ENCODE peak calls at places on chromosomes 6 and 20, in five cellular contexts. M is cardiac fibroblast, O is AG04450, Y is stomach, Z is colonic mucosa. S is an unnamed sample.

GRCh38 chr6:116536216-116536621 is 9.3 kb downstream of the TRAPPC3L start:
- DNase-seq in M (peak), O (no peak), Y (no peak), Z (peak), S (no peak)

GRCh38 chr6:43973351-43973750 is 153.9 kb downstream of the MRPL14 start:
- DNase-seq in M (no peak), O (no peak), Y (peak), Z (no peak), S (no peak)

GRCh38 chr20:38723982-38724602 is at the start of gene SLC32A1:
- DNase-seq in M (no peak), O (no peak), Y (no peak), Z (no peak), S (no peak)

GRCh38 chr20:47272893-47273590 is 83.5 kb downstream of the ZMYND8 start:
- DNase-seq in M (peak), O (peak), Y (peak), Z (peak), S (peak)

GRCh38 chr6:32659856-32660595 is 6.4 kb downstream of the HLA-DQB1 start:
- DNase-seq in M (no peak), O (no peak), Y (no peak), Z (no peak), S (no peak)

GRCh38 chr6:489001-489400 is 97.4 kb downstream of the IRF4 start:
- DNase-seq in M (no peak), O (no peak), Y (no peak), Z (no peak), S (no peak)

GRCh38 chr20:38149880-38150594 is 15.0 kb downstream of the TGM2 start:
- DNase-seq in M (no peak), O (no peak), Y (no peak), Z (no peak), S (no peak)

GRCh38 chr20:20407891-20408805 is 40.2 kb downstream of the INSM1 start:
- DNase-seq in M (peak), O (no peak), Y (no peak), Z (no peak), S (peak)

GRCh38 chr20:31830406-31830981 is 11.3 kb downstream of the MYLK2 start:
- DNase-seq in M (no peak), O (no peak), Y (no peak), Z (no peak), S (no peak)

GRCh38 chr6:72589096-72589495 is 32.8 kb upstream of the KCNQ5 start:
- DNase-seq in M (peak), O (no peak), Y (no peak), Z (no peak), S (peak)

GRCh38 chr20:38569747-38570519 is 11.1 kb upstream of the ADIG start:
- DNase-seq in M (no peak), O (no peak), Y (no peak), Z (no peak), S (no peak)

GRCh38 chr20:9068232-9068781 is 580 bp upstream of the PLCB4 start:
- DNase-seq in M (peak), O (no peak), Y (peak), Z (peak), S (no peak)

GRCh38 chr6:2158596-2159271 is 86.7 kb downstream of the GMDS start:
- DNase-seq in M (peak), O (no peak), Y (no peak), Z (no peak), S (no peak)

GRCh38 chr6:160882741-160883340 is 108.7 kb upstream of the MAP3K4 start:
- DNase-seq in M (peak), O (no peak), Y (no peak), Z (no peak), S (no peak)

GRCh38 chr6:1832844-1833787 is 223.4 kb downstream of the FOXC1 start:
- DNase-seq in M (peak), O (no peak), Y (peak), Z (peak), S (peak)

GRCh38 chr20:43839793-43840199 is 74.9 kb upstream of the TOX2 start:
- DNase-seq in M (no peak), O (no peak), Y (no peak), Z (no peak), S (no peak)

GRCh38 chr20:43837856-43838702 is 76.6 kb upstream of the TOX2 start:
- DNase-seq in M (no peak), O (no peak), Y (no peak), Z (peak), S (no peak)

GRCh38 chr20:43842126-43843020 is 72.3 kb upstream of the TOX2 start:
- DNase-seq in M (no peak), O (no peak), Y (no peak), Z (peak), S (no peak)

GRCh38 chr20:43838703-43839060 is 76.0 kb upstream of the TOX2 start:
- DNase-seq in M (no peak), O (no peak), Y (no peak), Z (no peak), S (no peak)

DNA sequence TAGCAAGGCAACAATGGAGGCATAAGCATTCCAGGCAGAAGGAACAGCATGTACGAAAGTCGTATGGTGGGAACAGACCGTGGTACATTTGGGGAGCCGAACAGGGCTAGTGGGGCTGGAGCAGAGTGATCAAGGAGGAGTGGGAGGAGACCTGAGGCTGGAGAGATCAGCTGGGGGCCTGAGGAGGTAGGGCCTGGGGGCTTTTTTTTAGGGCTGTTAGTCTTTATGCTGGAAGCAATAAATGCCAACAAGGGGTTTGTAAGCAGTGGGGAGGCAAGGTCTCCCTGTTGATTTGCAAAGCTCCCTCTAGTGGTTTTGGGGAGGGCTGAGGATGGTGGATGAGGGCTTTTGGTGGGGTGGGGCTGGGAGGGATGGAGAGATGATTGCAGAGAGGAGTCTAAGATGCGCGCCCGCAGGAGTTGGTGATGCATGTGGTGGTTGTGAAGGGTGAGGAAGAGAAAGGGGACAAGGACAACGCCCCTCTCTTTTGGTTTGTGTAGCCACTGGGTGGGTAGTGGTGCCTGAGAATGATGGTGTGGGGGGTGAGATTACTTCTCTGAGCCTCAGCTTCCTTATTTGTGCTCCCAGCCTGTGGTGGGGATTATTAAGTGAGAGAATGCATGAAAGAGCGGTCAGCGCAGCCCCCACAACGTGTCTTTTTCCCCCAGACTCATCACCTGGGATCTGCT is 74.1 kb upstream of the TOX2 start:
- DNase-seq in M (peak), O (no peak), Y (no peak), Z (peak), S (no peak)
- TF ChIP-seq CTCF in M (peak), O (peak), Y (no peak), Z (no peak), S (peak)

GRCh38 chr6:119342430-119342829 is 7.1 kb downstream of the MAN1A1 start:
- DNase-seq in M (no peak), O (no peak), Y (no peak), Z (no peak), S (no peak)
- H3K4me3 ChIP-seq in M (no peak), O (no peak), Y (no peak), Z (no peak), S (no peak)

DNA sequence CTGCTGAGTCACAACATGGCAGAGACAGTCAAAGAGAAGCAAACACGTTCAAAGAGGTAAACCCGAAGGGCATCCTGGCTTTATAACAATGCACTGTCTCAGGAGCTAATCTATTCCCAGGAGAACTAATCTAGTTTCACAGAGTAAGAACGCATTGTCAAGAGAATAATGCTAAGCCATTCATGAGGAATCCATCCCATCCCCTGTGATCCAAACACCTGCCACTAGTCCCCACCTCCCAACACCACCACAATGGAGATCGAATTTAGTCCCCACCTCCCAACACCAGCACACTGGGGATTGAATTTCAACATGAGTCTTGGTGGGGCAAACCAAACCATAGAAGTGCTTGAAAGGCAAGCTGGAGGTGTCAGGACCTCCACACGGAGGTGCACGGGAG is 231.5 kb upstream of the ID4 start:
- DNase-seq in M (no peak), O (no peak), Y (no peak), Z (no peak), S (no peak)
- TF ChIP-seq CTCF in M (no peak), O (no peak), Y (no peak), Z (no peak), S (no peak)

GRCh38 chr20:46173652-46174468 is 55.7 kb downstream of the CD40 start:
- DNase-seq in M (no peak), O (no peak), Y (no peak), Z (no peak), S (no peak)
- H3K4me3 ChIP-seq in M (no peak), O (no peak), Y (no peak), Z (no peak), S (no peak)

DNA sequence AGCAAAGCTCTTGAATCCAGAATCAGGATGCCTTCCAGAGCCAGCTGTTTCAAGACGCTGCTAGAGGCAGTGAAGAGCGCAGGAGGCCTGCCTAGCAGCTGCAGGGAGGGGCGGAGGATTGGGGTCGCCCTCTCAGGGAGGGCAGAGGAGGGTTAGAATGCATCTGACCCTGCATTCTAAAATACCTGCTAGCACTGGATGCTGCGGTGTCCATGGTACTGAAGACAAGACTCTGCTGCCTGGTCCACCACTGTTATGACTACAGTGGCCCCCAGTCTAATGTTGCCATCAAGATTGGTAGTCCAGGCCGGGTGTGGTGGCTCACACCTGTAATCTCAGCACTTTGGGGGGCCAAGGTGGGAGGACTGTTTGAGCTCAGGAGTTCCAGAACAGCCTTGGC is 193.7 kb upstream of the PROKR2 start:
- DNase-seq in M (no peak), O (no peak), Y (no peak), Z (no peak), S (no peak)
- TF ChIP-seq CTCF in M (no peak), O (no peak), Y (no peak), Z (no peak), S (no peak)

GRCh38 chr6:107634147-107635057 is 144.5 kb downstream of the SOBP start:
- DNase-seq in M (no peak), O (no peak), Y (no peak), Z (no peak), S (no peak)
- H3K4me3 ChIP-seq in M (no peak), O (no peak), Y (peak), Z (no peak), S (peak)

DNA sequence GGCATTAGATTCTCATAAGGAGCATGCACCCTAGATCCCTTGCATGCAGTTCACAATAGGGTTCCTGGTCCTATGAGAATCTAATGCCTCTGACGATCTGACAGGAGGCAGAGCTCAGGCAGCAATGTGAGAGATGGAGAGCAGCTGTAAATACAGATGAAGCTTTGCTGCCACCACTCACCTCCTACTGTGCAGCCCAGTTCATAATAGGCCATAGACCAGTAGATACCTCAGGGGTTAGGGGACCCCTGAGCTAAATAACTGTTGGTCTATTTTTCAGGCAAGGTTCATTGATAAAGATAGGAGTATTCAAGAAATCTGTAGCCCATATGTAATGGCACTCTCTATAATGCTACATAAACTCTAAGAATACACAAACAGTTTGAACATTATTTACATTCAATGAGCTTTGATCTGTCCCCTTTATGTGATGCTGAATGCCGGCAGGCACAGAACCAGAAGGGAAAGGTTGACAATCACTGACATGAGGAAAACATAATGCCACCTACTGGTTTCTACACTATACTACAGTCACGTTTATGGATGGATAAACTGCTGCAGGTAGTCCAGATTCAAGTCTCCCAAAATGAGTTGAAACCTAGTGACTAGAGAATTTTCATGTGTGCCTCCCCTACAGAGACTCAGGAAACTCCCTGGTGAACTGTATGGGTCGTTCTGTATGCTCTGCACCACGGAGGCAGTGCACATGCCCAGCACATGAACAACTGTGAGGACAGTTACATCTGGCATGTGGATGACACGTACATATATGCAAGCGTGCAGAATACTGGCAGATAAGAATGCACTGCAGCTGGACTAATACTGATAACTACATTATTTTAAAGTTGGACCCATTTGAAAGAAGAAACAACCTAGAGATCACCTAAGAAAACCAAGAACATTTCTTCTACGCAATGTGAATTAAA is 72.0 kb downstream of the DST start:
- DNase-seq in M (peak), O (no peak), Y (no peak), Z (no peak), S (no peak)
- TF ChIP-seq CTCF in M (peak), O (peak), Y (peak), Z (peak), S (peak)

GRCh38 chr20:43188234-43188653 is 1.5 kb downstream of the PTPRT start:
- DNase-seq in M (no peak), O (no peak), Y (no peak), Z (no peak), S (no peak)
- H3K4me3 ChIP-seq in M (no peak), O (no peak), Y (peak), Z (no peak), S (no peak)

S was measured in astrocyte of the cerebellum.